ENCODE peak calls at places on chromosomes 1 and 21, in five cellular contexts. T is PC-9, O is fibroblast of lung, M is adrenal gland, B is psoas muscle. S is an unnamed sample.

GRCh38 chr21:31570824-31571425 is 88.6 kb upstream of the SOD1 start:
- DNase-seq in B (no peak), T (no peak), O (no peak), M (no peak), S (no peak)

GRCh38 chr1:91075233-91076135 is 53.6 kb upstream of the ZNF644 start:
- DNase-seq in M (no peak), B (no peak), O (no peak), T (no peak), S (no peak)

GRCh38 chr1:17141441-17142197 is 22.4 kb upstream of the PADI2 start:
- DNase-seq in T (no peak), M (no peak), B (no peak), O (no peak), S (no peak)

GRCh38 chr1:87200875-87201638 is 127.6 kb upstream of the LMO4 start:
- DNase-seq in O (no peak), T (peak; percentile 96), M (no peak), B (no peak), S (peak; percentile 19)

GRCh38 chr1:2821970-2822620 is 20.6 kb upstream of the TTC34 start:
- DNase-seq in O (no peak), B (peak; percentile 53), T (no peak), M (peak; percentile 31), S (peak; percentile 15)

GRCh38 chr1:2412773-2413494 is 570 bp upstream of the PEX10 start:
- DNase-seq in M (no peak), O (no peak), B (no peak), T (no peak), S (peak; percentile 81)

GRCh38 chr1:11499825-11500331 is 20.9 kb downstream of the DISP3 start:
- DNase-seq in B (no peak), O (no peak), M (no peak), T (no peak), S (no peak)

GRCh38 chr1:67889940-67890567 is 56.8 kb upstream of the GNG12 start:
- DNase-seq in O (peak; percentile 86), T (peak; percentile 76), M (peak; percentile 31), B (no peak), S (no peak)

GRCh38 chr1:205986291-205986690 is 16.9 kb downstream of the RAB7B start:
- DNase-seq in B (no peak), O (no peak), M (no peak), T (no peak), S (no peak)

GRCh38 chr1:150622219-150622975 is 7.0 kb downstream of the ENSA start:
- DNase-seq in T (no peak), B (peak; percentile 71), O (peak; percentile 43), M (no peak), S (no peak)

GRCh38 chr1:86753700-86754099 is 49.3 kb downstream of the SH3GLB1 start:
- DNase-seq in T (peak; percentile 75), O (no peak), M (no peak), B (no peak), S (no peak)

GRCh38 chr1:113765306-113765705 is 6.0 kb upstream of the PHTF1 start:
- DNase-seq in M (no peak), T (no peak), B (no peak), O (peak; percentile 48), S (no peak)

GRCh38 chr1:215018555-215018954 is 64.0 kb upstream of the KCNK2 start:
- DNase-seq in M (no peak), T (no peak), O (peak; percentile 36), B (no peak), S (no peak)

GRCh38 chr1:186482661-186483255 is 21.8 kb upstream of the PDC start:
- DNase-seq in O (peak; percentile 75), M (peak; percentile 29), B (peak; percentile 43), T (peak; percentile 45), S (peak; percentile 40)

GRCh38 chr1:223230161-223230881 is 87.3 kb upstream of the TLR5 start:
- DNase-seq in M (no peak), O (peak; percentile 75), T (peak; percentile 75), B (no peak), S (no peak)

GRCh38 chr1:183567584-183567983 is 22.7 kb downstream of the NCF2 start:
- DNase-seq in O (peak; percentile 18), T (peak; percentile 62), B (no peak), M (peak; percentile 57), S (peak; percentile 20)

GRCh38 chr1:54767526-54767925 is 3.2 kb upstream of the PARS2 start:
- DNase-seq in B (no peak), T (no peak), M (no peak), O (no peak), S (no peak)

GRCh38 chr1:224644553-224645154 is 28.5 kb downstream of the CNIH3 start:
- DNase-seq in O (peak; percentile 59), M (peak; percentile 43), B (no peak), T (no peak), S (peak; percentile 84)

GRCh38 chr1:240352769-240353168 is 259.2 kb downstream of the GREM2 start:
- DNase-seq in O (no peak), M (no peak), T (no peak), B (no peak), S (no peak)

GRCh38 chr1:46173361-46173856 is 1.5 kb upstream of the TSPAN1 start:
- DNase-seq in M (no peak), T (no peak), B (no peak), O (peak; percentile 32), S (no peak)

GRCh38 chr1:95386915-95387314 is 152.9 kb downstream of the RWDD3 start:
- DNase-seq in O (no peak), B (no peak), T (no peak), M (no peak), S (no peak)
- H3K27ac ChIP-seq in O (no peak overlapping the region), B (no peak overlapping the region), T (no peak overlapping the region), M (no peak overlapping the region), S (no peak overlapping the region)

DNA sequence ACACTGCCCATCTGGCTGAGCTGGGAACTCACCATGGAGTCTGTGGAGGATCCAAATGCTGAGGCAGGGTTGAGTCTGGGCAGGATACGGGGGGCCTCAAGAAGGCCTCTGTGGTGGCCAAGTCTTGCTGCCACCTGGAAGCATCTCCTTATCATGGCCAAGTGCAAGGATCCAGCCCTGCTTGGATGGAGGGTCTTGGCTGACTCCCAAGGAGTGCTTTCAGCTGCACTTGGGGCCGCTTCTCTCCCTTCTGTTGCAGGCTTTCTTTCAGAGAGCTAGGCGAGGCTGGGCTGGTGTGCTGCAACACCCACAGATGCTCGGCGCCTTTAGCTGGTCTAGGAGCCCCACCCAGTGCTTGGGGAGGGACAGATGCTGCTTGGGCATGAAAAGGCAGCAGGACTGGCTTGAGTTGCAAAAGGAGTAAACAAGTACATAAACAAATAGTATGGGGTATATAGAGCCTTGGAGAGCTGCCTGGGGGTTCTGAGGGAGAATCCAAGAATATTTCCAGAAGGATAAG is at the start of gene THEM5:
- DNase-seq in O (no peak), M (no peak), T (no peak), B (no peak), S (no peak)
- H3K4me1 ChIP-seq in O (no peaks in the 10 kb centered on the region), M (no peaks in the 10 kb centered on the region), T (no peaks in the 10 kb centered on the region), B (no peaks in the 10 kb centered on the region), S (no peaks in the 10 kb centered on the region)

GRCh38 chr1:44407430-44408180 is 2.5 kb downstream of the RNF220 start:
- DNase-seq in O (no peak), M (no peak), T (no peak), B (no peak), S (no peak)
- H3K4me3 ChIP-seq in O (no peak overlapping the region), M (no peak overlapping the region), T (no peak overlapping the region), B (peak overlapping the region; percentile 64), S (peak overlapping the region; percentile 38)

GRCh38 chr1:82348487-82348886 is 547.8 kb downstream of the ADGRL2 start:
- DNase-seq in B (no peak), M (no peak), T (no peak), O (no peak), S (no peak)

GRCh38 chr1:82337635-82338034 is 536.9 kb downstream of the ADGRL2 start:
- DNase-seq in T (no peak), B (no peak), O (no peak), M (no peak), S (no peak)

DNA sequence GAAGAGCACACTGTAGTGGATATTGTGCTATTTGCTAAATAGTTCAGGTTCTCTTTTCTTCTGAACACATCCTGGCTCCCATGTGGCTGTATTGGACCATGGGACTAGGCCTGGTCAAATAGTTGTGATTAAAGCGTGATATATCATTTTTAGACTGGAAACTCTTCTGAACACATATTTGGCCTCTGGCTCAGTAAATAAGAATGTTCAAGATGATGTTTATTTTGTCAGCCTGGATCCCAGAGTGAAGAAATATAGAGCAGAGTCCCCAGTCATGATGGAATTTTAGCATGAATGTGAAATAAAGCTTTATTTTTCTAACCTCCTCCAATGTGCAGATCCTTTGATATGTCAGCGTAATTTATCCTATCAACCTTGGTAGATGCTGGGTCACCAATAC is 542.6 kb downstream of the ADGRL2 start:
- DNase-seq in O (no peak), T (no peak), M (no peak), B (no peak), S (no peak)
- H3K27ac ChIP-seq in O (no peak overlapping the region), T (no peak overlapping the region), M (peak overlapping the region; percentile 14), B (no peak overlapping the region), S (no peak overlapping the region)

GRCh38 chr1:27872059-27872801 is at the start of gene THEMIS2:
- DNase-seq in T (no peak), M (peak; percentile 42), O (peak; percentile 39), B (peak; percentile 78), S (peak; percentile 33)
- H3K4me1 ChIP-seq in T (no peaks in the 10 kb centered on the region), M (peaks cover 5% of the 10 kb centered on the region), O (peaks cover 2% of the 10 kb centered on the region), B (no peaks in the 10 kb centered on the region), S (no peaks in the 10 kb centered on the region)

GRCh38 chr1:13706058-13706457 is 6.1 kb downstream of the PRDM2 start:
- DNase-seq in B (no peak), M (no peak), O (no peak), T (no peak), S (no peak)

GRCh38 chr1:13701274-13701650 is 1.3 kb downstream of the PRDM2 start:
- DNase-seq in T (no peak), B (no peak), O (no peak), M (no peak), S (no peak)

GRCh38 chr1:13703128-13703513 is 3.1 kb downstream of the PRDM2 start:
- DNase-seq in T (no peak), O (no peak), M (no peak), B (no peak), S (no peak)

GRCh38 chr1:13702425-13703127 is 2.6 kb downstream of the PRDM2 start:
- DNase-seq in B (no peak), T (no peak), O (no peak), M (no peak), S (no peak)

GRCh38 chr1:13703558-13704485 is 3.8 kb downstream of the PRDM2 start:
- DNase-seq in O (no peak), B (no peak), M (no peak), T (no peak), S (no peak)
- H3K4me3 ChIP-seq in O (no peak overlapping the region), B (no peak overlapping the region), M (no peak overlapping the region), T (no peak overlapping the region), S (no peak overlapping the region)

DNA sequence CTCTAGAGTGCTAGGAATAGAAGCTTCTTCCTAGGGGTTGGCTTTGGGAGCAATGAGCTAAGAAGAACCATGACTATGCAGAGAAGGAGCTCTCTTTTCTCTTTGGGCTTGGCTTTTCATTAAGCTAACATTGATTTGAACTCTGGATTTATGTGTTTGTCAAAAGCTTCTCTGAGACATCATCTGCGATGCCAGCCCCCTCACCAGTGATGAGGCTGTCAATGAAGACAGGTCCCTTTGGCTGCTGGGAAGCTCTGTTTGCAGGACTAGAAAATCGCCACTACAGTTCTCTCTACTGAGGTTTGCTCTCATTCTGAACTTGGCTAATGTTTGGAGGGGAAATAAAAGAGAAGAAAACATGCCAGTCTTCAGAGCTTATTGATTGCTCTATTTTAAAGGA is 185.0 kb downstream of the PCP4 start:
- DNase-seq in T (no peak), B (no peak), M (no peak), O (no peak), S (no peak)
- H3K27ac ChIP-seq in T (no peak overlapping the region), B (no peak overlapping the region), M (no peak overlapping the region), O (no peak overlapping the region), S (no peak overlapping the region)